ENCODE peak calls at places on chromosomes 1 and 21, in seven cellular contexts. One of them, this sample, is unnamed.

GRCh38 chr1:183404456-183404855 is 13.7 kb downstream of the NMNAT2 start:
- DNase-seq in amniotic epithelial cell: no peak
- DNase-seq in uterus: no peak
- DNase-seq in neural progenitor cell: peak; percentile 28
- DNase-seq in AG09309: no peak
- DNase-seq in GM19239: no peak
- DNase-seq in tibial artery: no peak
- DNase-seq in this sample: no peak

GRCh38 chr1:156726549-156727226 is 1.6 kb upstream of the METTL25B start:
- DNase-seq in neural progenitor cell: peak; percentile 76
- DNase-seq in AG09309: no peak
- DNase-seq in amniotic epithelial cell: peak; percentile 56
- DNase-seq in GM19239: peak; percentile 47
- DNase-seq in tibial artery: peak; percentile 57
- DNase-seq in uterus: no peak
- DNase-seq in this sample: no peak

GRCh38 chr1:43205671-43206070 is 33.5 kb downstream of the CFAP57 start:
- DNase-seq in uterus: no peak
- DNase-seq in neural progenitor cell: no peak
- DNase-seq in GM19239: no peak
- DNase-seq in amniotic epithelial cell: peak; percentile 51
- DNase-seq in tibial artery: no peak
- DNase-seq in AG09309: no peak
- DNase-seq in this sample: no peak

GRCh38 chr1:172698224-172698623 is 39.3 kb downstream of the FASLG start:
- DNase-seq in GM19239: no peak
- DNase-seq in neural progenitor cell: no peak
- DNase-seq in uterus: no peak
- DNase-seq in amniotic epithelial cell: no peak
- DNase-seq in AG09309: no peak
- DNase-seq in tibial artery: no peak
- DNase-seq in this sample: no peak

GRCh38 chr1:1124508-1124785 is 8.6 kb upstream of the C1orf159 start:
- DNase-seq in GM19239: no peak
- DNase-seq in uterus: no peak
- DNase-seq in neural progenitor cell: no peak
- DNase-seq in amniotic epithelial cell: no peak
- DNase-seq in tibial artery: no peak
- DNase-seq in AG09309: no peak
- DNase-seq in this sample: no peak

GRCh38 chr1:53376041-53376461 is 48.2 kb upstream of the LRP8 start:
- DNase-seq in GM19239: no peak
- DNase-seq in neural progenitor cell: no peak
- DNase-seq in tibial artery: peak; percentile 11
- DNase-seq in AG09309: no peak
- DNase-seq in amniotic epithelial cell: no peak
- DNase-seq in uterus: no peak
- DNase-seq in this sample: no peak

GRCh38 chr1:17347769-17348592 is 24.0 kb upstream of the PADI6 start:
- DNase-seq in GM19239: no peak
- DNase-seq in uterus: no peak
- DNase-seq in neural progenitor cell: no peak
- DNase-seq in amniotic epithelial cell: peak; percentile 46
- DNase-seq in AG09309: no peak
- DNase-seq in tibial artery: no peak
- DNase-seq in this sample: no peak

GRCh38 chr1:183178490-183178889 is 7.6 kb upstream of the LAMC2 start:
- DNase-seq in tibial artery: no peak
- DNase-seq in uterus: no peak
- DNase-seq in amniotic epithelial cell: peak; percentile 61
- DNase-seq in neural progenitor cell: no peak
- DNase-seq in AG09309: peak; percentile 13
- DNase-seq in GM19239: no peak
- DNase-seq in this sample: no peak

GRCh38 chr1:53371121-53371666 is 43.3 kb upstream of the LRP8 start:
- DNase-seq in uterus: no peak
- DNase-seq in amniotic epithelial cell: no peak
- DNase-seq in AG09309: no peak
- DNase-seq in tibial artery: peak; percentile 4
- DNase-seq in GM19239: no peak
- DNase-seq in neural progenitor cell: peak; percentile 26
- DNase-seq in this sample: no peak

GRCh38 chr1:168709896-168710305 is 19.1 kb downstream of the DPT start:
- DNase-seq in GM19239: no peak
- DNase-seq in tibial artery: no peak
- DNase-seq in neural progenitor cell: no peak
- DNase-seq in amniotic epithelial cell: peak; percentile 72
- DNase-seq in AG09309: peak; percentile 67
- DNase-seq in uterus: no peak
- DNase-seq in this sample: no peak

GRCh38 chr1:19942088-19942487 is 18.7 kb upstream of the PLA2G2E start:
- DNase-seq in AG09309: no peak
- DNase-seq in amniotic epithelial cell: peak; percentile 87
- DNase-seq in tibial artery: no peak
- DNase-seq in uterus: no peak
- DNase-seq in GM19239: no peak
- DNase-seq in neural progenitor cell: no peak
- DNase-seq in this sample: no peak

GRCh38 chr1:192626366-192627179 is 9.4 kb upstream of the RGS13 start:
- DNase-seq in tibial artery: no peak
- DNase-seq in neural progenitor cell: no peak
- DNase-seq in uterus: no peak
- DNase-seq in AG09309: no peak
- DNase-seq in amniotic epithelial cell: no peak
- DNase-seq in GM19239: peak; percentile 7
- DNase-seq in this sample: no peak

GRCh38 chr21:41121785-41122415 is 46.1 kb upstream of the BACE2 start:
- DNase-seq in GM19239: peak; percentile 22
- DNase-seq in uterus: peak; percentile 81
- DNase-seq in tibial artery: peak; percentile 94
- DNase-seq in AG09309: peak; percentile 21
- DNase-seq in amniotic epithelial cell: no peak
- DNase-seq in neural progenitor cell: peak; percentile 83
- DNase-seq in this sample: no peak

GRCh38 chr1:89965203-89965900 is 29.6 kb upstream of the ZNF326 start:
- DNase-seq in tibial artery: no peak
- DNase-seq in neural progenitor cell: no peak
- DNase-seq in uterus: no peak
- DNase-seq in GM19239: no peak
- DNase-seq in AG09309: no peak
- DNase-seq in amniotic epithelial cell: no peak
- DNase-seq in this sample: no peak

GRCh38 chr1:174789399-174789798 is 210.3 kb upstream of the CACYBP start:
- DNase-seq in neural progenitor cell: no peak
- DNase-seq in uterus: no peak
- DNase-seq in AG09309: peak; percentile 66
- DNase-seq in tibial artery: no peak
- DNase-seq in GM19239: no peak
- DNase-seq in amniotic epithelial cell: peak; percentile 43
- DNase-seq in this sample: no peak

GRCh38 chr1:92877081-92877711 is 45.4 kb downstream of the RPL5 start:
- DNase-seq in GM19239: no peak
- DNase-seq in amniotic epithelial cell: no peak
- DNase-seq in neural progenitor cell: peak; percentile 5
- DNase-seq in AG09309: no peak
- DNase-seq in uterus: no peak
- DNase-seq in tibial artery: no peak
- DNase-seq in this sample: no peak

GRCh38 chr1:113191579-113192076 is 118.6 kb downstream of the LRIG2 start:
- DNase-seq in AG09309: no peak
- DNase-seq in neural progenitor cell: no peak
- DNase-seq in uterus: no peak
- DNase-seq in GM19239: no peak
- DNase-seq in amniotic epithelial cell: no peak
- DNase-seq in tibial artery: no peak
- DNase-seq in this sample: no peak

GRCh38 chr1:108830119-108831008 is 26.5 kb downstream of the AKNAD1 start:
- DNase-seq in AG09309: peak; percentile 83
- DNase-seq in tibial artery: peak; percentile 85
- DNase-seq in uterus: peak; percentile 86
- DNase-seq in GM19239: no peak
- DNase-seq in neural progenitor cell: no peak
- DNase-seq in amniotic epithelial cell: peak; percentile 68
- DNase-seq in this sample: no peak

GRCh38 chr21:37009740-37010341 is 3.3 kb downstream of the RIPPLY3 start:
- DNase-seq in AG09309: peak; percentile 44
- DNase-seq in GM19239: peak; percentile 91
- DNase-seq in uterus: peak; percentile 56
- DNase-seq in neural progenitor cell: peak; percentile 92
- DNase-seq in amniotic epithelial cell: peak; percentile 78
- DNase-seq in tibial artery: peak; percentile 69
- DNase-seq in this sample: peak; percentile 67

GRCh38 chr1:179124866-179125265 is 43.0 kb downstream of the TOR3A start:
- DNase-seq in amniotic epithelial cell: peak; percentile 70
- DNase-seq in AG09309: no peak
- DNase-seq in GM19239: no peak
- DNase-seq in uterus: no peak
- DNase-seq in tibial artery: no peak
- DNase-seq in neural progenitor cell: no peak
- DNase-seq in this sample: no peak

GRCh38 chr1:172321429-172321828 is 99.1 kb upstream of the C1orf105 start:
- DNase-seq in AG09309: peak; percentile 61
- DNase-seq in tibial artery: peak; percentile 26
- DNase-seq in GM19239: no peak
- DNase-seq in amniotic epithelial cell: peak; percentile 40
- DNase-seq in uterus: no peak
- DNase-seq in neural progenitor cell: no peak
- DNase-seq in this sample: no peak

GRCh38 chr21:15134711-15135110 is 69.9 kb upstream of the NRIP1 start:
- DNase-seq in tibial artery: no peak
- DNase-seq in GM19239: no peak
- DNase-seq in amniotic epithelial cell: no peak
- DNase-seq in AG09309: no peak
- DNase-seq in uterus: no peak
- DNase-seq in neural progenitor cell: no peak
- DNase-seq in this sample: no peak

GRCh38 chr1:202283379-202283844 is 58.3 kb downstream of the UBE2T start:
- DNase-seq in amniotic epithelial cell: peak; percentile 95
- DNase-seq in neural progenitor cell: no peak
- DNase-seq in AG09309: peak; percentile 72
- DNase-seq in tibial artery: no peak
- DNase-seq in GM19239: no peak
- DNase-seq in uterus: no peak
- DNase-seq in this sample: no peak

This sample was measured in iPS DF 19.7.